ENCODE peak calls at places on chromosomes 4 and X, in seven cellular contexts. Q is WTC11, Y is astrocyte of the spinal cord, C is breast epithelium, S is bronchial epithelial cell, J is foreskin fibroblast, B is heart right ventricle. L is an unnamed sample.

GRCh38 chr4:8727131-8727530 is 134.6 kb downstream of the CPZ start:
- DNase-seq in Q (no peak), Y (no peak), C (peak), J (no peak), S (no peak), B (no peak), L (no peak)

GRCh38 chr4:53313510-53313909 is 52.4 kb downstream of the SCFD2 start:
- DNase-seq in C (no peak), B (no peak), S (peak), J (peak), Y (peak), Q (no peak), L (no peak)

GRCh38 chrX:45807572-45808425 is 607.1 kb upstream of the DIPK2B start:
- DNase-seq in C (no peak), Q (no peak), S (peak), J (peak), B (no peak), Y (peak), L (peak)

GRCh38 chr4:38925492-38926418 is 58.1 kb downstream of the FAM114A1 start:
- DNase-seq in Y (no peak), B (no peak), Q (no peak), S (no peak), C (no peak), J (no peak), L (no peak)

GRCh38 chr4:179893967-179894590 is 2349.1 kb upstream of the TENM3 start:
- DNase-seq in B (no peak), Y (no peak), S (no peak), J (no peak), C (no peak), Q (no peak), L (peak)

GRCh38 chrX:40040686-40041461 is 56.9 kb downstream of the BCOR start:
- DNase-seq in Q (no peak), Y (no peak), J (no peak), S (no peak), C (no peak), B (no peak), L (no peak)

GRCh38 chr4:152462715-152463114 is 73.2 kb downstream of the FBXW7 start:
- DNase-seq in B (no peak), Y (no peak), C (no peak), S (peak), J (no peak), Q (no peak), L (no peak)

GRCh38 chr4:184100297-184100885 is 117.3 kb downstream of the ENPP6 start:
- DNase-seq in Y (peak), S (peak), C (no peak), B (peak), Q (no peak), J (no peak), L (no peak)

GRCh38 chrX:148929686-148930085 is 429.3 kb downstream of the AFF2 start:
- DNase-seq in Y (peak), Q (no peak), J (peak), S (peak), C (no peak), B (no peak), L (no peak)

GRCh38 chr4:55172694-55173287 is 47.4 kb upstream of the KDR start:
- DNase-seq in J (peak), Y (peak), B (peak), C (no peak), Q (no peak), S (peak), L (peak)

GRCh38 chr4:8051644-8052043 is 107.0 kb downstream of the ABLIM2 start:
- DNase-seq in J (no peak), Q (no peak), C (no peak), B (no peak), Y (no peak), S (no peak), L (no peak)

GRCh38 chrX:24277405-24277804 is 36.5 kb downstream of the SUPT20HL2 start:
- DNase-seq in C (no peak), J (no peak), B (no peak), Y (no peak), S (no peak), Q (no peak), L (no peak)

GRCh38 chr4:170978990-170979389 is 834.2 kb upstream of the GALNTL6 start:
- DNase-seq in Y (no peak), B (no peak), J (no peak), C (no peak), Q (peak), S (no peak), L (no peak)
- TF ChIP-seq CTCF in Y (no peak), B (no peak), J (no peak), C (no peak), Q (no peak), S (no peak), L (no peak)

DNA sequence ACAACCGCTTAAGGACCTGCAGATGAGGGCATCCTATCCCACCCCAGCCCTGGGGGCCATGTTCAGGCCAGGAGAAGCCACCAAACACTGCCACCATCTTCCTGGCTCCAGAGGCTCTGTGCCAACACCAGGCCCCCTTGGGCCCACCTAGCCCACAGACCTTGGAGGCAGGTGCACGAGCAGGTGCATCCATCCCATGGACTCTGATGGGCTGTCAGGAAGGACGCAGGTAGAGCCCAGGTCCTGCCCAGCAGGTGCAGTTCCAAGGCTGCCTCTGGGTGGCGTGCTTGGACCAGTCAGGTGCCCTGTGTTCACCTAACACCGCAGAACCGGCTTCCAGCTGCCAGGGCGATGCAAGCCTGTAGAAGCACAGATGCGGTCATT is 22.8 kb upstream of the PDE6B start:
- DNase-seq in J (peak), C (peak), Q (peak), B (no peak), Y (no peak), S (peak), L (no peak)
- TF ChIP-seq CTCF in J (no peak), C (no peak), Q (peak), B (no peak), Y (no peak), S (peak), L (peak)

DNA sequence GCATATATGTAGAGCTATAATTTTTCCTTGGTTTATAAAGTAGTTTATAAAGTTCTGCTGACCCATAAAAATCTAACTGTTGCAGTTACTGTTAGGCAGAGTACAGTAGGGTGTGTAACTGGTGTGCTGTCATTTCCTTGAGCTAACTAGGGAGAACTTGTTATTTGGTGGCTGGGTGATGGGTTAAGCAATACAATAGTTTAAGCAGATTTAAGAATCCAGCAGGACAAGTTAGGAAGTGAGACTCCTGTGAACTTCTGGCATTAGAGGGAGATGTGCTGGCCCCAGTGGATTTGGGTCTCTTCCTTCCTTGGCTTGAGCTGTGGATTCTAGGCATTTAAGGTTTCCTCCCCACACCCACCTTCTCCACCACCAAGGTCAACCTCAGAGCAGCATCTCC is 70.4 kb downstream of the CLCN5 start:
- DNase-seq in Y (no peak), C (no peak), J (peak), S (peak), B (peak), Q (no peak), L (no peak)
- TF ChIP-seq CTCF in Y (no peak), C (no peak), J (no peak), S (no peak), B (no peak), Q (no peak), L (no peak)

GRCh38 chr4:140333523-140333922 is 39.9 kb upstream of the SCOC start:
- DNase-seq in S (no peak), Q (no peak), J (no peak), B (no peak), Y (no peak), C (no peak), L (no peak)

GRCh38 chr4:140332734-140333133 is 40.7 kb upstream of the SCOC start:
- DNase-seq in B (no peak), J (no peak), Y (no peak), S (no peak), C (no peak), Q (no peak), L (no peak)

GRCh38 chr4:140326395-140326993 is 47.0 kb upstream of the SCOC start:
- DNase-seq in Q (no peak), C (no peak), J (peak), S (peak), Y (peak), B (peak), L (no peak)

GRCh38 chr4:140331245-140331644 is 42.2 kb upstream of the SCOC start:
- DNase-seq in C (no peak), J (no peak), Q (no peak), Y (no peak), S (no peak), B (no peak), L (no peak)

DNA sequence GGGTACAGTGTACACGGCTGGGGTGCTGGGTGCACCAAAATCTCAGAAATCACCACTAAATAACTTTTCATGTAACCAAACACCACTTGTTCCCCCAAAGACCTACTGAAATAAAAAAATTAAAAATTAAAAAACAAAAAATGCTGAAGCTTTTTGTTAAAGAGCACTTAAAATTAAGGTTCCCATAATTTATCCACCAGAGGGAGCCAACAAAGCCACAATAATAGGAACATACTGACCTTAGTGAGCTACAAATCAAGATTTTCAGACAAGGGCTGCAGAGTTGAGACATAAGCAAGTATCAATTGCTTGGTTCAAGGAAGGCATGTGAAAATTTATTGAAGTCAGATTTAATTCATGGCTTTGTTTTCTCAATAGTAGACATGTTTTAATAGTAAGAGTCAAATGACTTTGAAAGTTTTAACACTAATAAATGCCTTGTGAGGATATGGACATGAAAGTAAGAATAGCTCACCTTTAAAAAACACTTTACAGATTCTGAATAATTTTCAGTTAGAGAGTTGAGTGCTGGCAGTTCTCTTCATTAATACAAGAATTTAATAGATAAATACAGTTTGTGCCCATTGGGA is 43.0 kb upstream of the SCOC start:
- DNase-seq in Q (no peak), Y (peak), B (no peak), J (peak), C (no peak), S (peak), L (no peak)
- TF ChIP-seq CTCF in Q (no peak), Y (peak), B (peak), J (peak), C (peak), S (peak), L (peak)

GRCh38 chr4:75432683-75433082 is 81.5 kb downstream of the RCHY1 start:
- DNase-seq in Y (no peak), S (peak), C (no peak), B (no peak), J (peak), Q (peak), L (no peak)
- TF ChIP-seq CTCF in Y (peak), S (peak), C (no peak), B (no peak), J (peak), Q (peak), L (peak)

GRCh38 chrX:70260104-70260503 is at the start of gene P2RY4:
- DNase-seq in Q (no peak), B (no peak), S (no peak), C (no peak), Y (no peak), J (no peak), L (no peak)

GRCh38 chrX:70257599-70258288 is 2.3 kb downstream of the P2RY4 start:
- DNase-seq in S (no peak), J (no peak), Q (no peak), B (no peak), Y (no peak), C (no peak), L (no peak)

GRCh38 chrX:70268034-70268433 is at the start of gene ARR3:
- DNase-seq in J (no peak), S (no peak), Q (no peak), C (no peak), Y (no peak), B (no peak), L (no peak)

GRCh38 chrX:70264784-70265183 is 3.4 kb upstream of the ARR3 start:
- DNase-seq in B (no peak), C (no peak), Y (no peak), S (no peak), J (no peak), Q (no peak), L (no peak)

GRCh38 chrX:70262952-70263567 is 3.1 kb upstream of the P2RY4 start:
- DNase-seq in C (peak), Q (peak), J (peak), Y (peak), S (peak), B (peak), L (no peak)
- TF ChIP-seq CTCF in C (peak), Q (peak), J (peak), Y (peak), S (peak), B (peak), L (peak)